ENCODE peak calls at places on chromosome 2, in five cellular contexts. Z is mesothelial cell of epicardium, R is spleen, I is BJ, T is HL-60. K is an unnamed sample.

GRCh38 chr2:173982918-173983317 is 17.7 kb upstream of the SP3 start:
- DNase-seq in R (no peak), T (no peak), Z (no peak), I (no peak), K (no peak)

GRCh38 chr2:8219631-8220393 is 462.0 kb upstream of the ID2 start:
- DNase-seq in Z (no peak), I (no peak), T (no peak), R (no peak), K (no peak)

GRCh38 chr2:171824086-171824485 is 70.0 kb downstream of the SLC25A12 start:
- DNase-seq in R (no peak), I (no peak), Z (no peak), T (peak), K (no peak)

GRCh38 chr2:85367180-85367579 is 12.6 kb downstream of the ELMOD3 start:
- DNase-seq in Z (no peak), T (no peak), I (no peak), R (no peak), K (no peak)

GRCh38 chr2:141468746-141469145 is 662.1 kb downstream of the LRP1B start:
- DNase-seq in T (no peak), Z (peak), I (no peak), R (no peak), K (no peak)

GRCh38 chr2:134917958-134918517 is 584 bp upstream of the CCNT2 start:
- DNase-seq in Z (peak), T (no peak), I (peak), R (peak), K (peak)

GRCh38 chr2:229408356-229408755 is 137.3 kb upstream of the PID1 start:
- DNase-seq in Z (no peak), R (no peak), I (peak), T (peak), K (no peak)

GRCh38 chr2:238669581-238670340 is 178.1 kb upstream of the TWIST2 start:
- DNase-seq in Z (no peak), I (no peak), R (no peak), T (no peak), K (no peak)

GRCh38 chr2:183072177-183072576 is 6.4 kb upstream of the DUSP19 start:
- DNase-seq in Z (no peak), T (no peak), R (peak), I (no peak), K (no peak)

GRCh38 chr2:183068561-183068960 is 10.0 kb upstream of the DUSP19 start:
- DNase-seq in T (no peak), I (no peak), R (no peak), Z (no peak), K (no peak)

GRCh38 chr2:183069174-183069573 is 9.4 kb upstream of the DUSP19 start:
- DNase-seq in T (no peak), Z (no peak), I (no peak), R (no peak), K (no peak)

DNA sequence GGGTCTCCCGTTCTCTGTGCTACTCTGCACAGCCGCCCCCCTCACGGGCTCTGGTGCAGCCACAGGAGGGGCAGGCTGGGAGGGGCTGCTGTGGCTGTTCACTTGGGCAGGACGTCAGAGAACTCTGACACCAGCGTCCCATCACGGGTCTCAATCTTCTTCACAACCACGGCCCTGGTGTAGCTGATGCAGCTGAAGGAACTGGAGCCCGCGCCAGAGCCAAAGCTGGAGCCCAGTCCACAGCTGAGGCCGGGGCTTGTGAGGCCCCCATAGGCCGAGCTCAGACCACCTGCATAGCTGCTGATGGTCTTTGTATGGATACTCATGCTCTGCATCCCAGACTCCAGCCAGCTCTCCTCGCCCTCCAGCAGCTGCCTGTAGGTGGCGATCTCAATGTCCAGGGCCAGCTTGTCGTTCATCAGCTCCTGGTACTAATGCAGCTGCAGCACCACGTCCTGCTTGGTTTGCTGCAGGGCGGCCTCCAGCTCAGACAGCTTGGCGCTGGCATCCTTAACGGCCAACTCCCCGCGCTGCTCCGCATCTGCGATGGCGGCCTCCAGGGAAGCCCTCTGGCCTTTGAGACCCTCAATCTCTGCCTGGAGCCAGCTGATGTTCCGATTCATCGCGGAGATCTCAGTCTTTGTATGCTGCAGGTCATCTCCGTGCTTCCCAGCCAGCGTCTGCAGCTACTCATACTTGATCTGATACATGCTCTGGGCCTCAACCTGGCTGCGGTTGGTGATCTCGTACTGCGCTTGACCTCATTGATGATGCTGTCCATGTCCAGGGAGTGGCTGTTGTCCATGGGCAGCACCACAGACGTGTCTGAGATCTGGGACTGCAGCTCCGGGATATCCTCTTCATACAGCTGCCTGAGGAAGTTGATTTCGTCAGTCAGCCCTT is 7.4 kb upstream of the DUSP19 start:
- DNase-seq in Z (no peak), T (no peak), R (no peak), I (no peak), K (peak)
- TF ChIP-seq CTCF in Z (no peak), T (no peak), R (peak), I (peak), K (no peak)

GRCh38 chr2:20617081-20617575 is 33.8 kb downstream of the HS1BP3 start:
- DNase-seq in Z (no peak), T (no peak), I (no peak), R (peak), K (peak)

GRCh38 chr2:20616341-20616871 is 34.5 kb downstream of the HS1BP3 start:
- DNase-seq in Z (no peak), I (no peak), T (no peak), R (peak), K (peak)

GRCh38 chr2:20618468-20618885 is 32.4 kb downstream of the HS1BP3 start:
- DNase-seq in I (no peak), T (no peak), R (no peak), Z (no peak), K (no peak)

GRCh38 chr2:20618886-20619521 is 31.9 kb downstream of the HS1BP3 start:
- DNase-seq in Z (no peak), T (no peak), R (peak), I (no peak), K (peak)

DNA sequence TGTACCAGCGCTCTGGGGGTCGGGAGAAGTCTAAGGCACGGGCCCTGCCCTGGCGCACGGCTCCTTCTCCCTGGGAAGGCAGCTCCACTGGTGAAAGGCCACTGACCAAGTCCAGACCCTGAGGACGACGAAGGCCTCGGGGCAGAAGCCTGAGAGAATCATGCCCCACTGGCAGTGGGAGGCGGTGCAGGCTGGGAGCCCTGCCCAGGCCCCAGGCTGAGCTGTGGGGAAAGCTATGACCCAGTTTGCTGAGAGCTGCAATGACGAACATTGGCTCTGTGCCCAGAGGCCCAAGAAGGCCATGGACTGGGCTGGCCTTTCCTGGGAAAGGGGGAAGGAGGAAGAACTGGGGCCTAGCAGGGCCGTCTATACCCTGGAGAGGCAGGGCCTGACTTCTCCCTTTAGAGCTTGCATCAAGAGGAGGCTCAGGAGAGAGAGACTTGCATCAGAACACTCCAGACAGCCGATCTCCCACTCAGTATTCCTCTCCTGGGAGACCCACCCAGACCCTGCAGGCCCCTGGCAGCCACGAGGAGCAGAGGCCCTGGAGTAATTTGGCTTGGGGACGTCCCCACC is 32.9 kb downstream of the HS1BP3 start:
- DNase-seq in R (peak), T (peak), I (peak), Z (peak), K (peak)
- TF ChIP-seq CTCF in R (peak), T (no peak), I (peak), Z (no peak), K (peak)

GRCh38 chr2:72131916-72132841 is 15.5 kb downstream of the CYP26B1 start:
- DNase-seq in T (no peak), R (peak), I (no peak), Z (peak), K (no peak)

GRCh38 chr2:72134408-72134996 is 13.2 kb downstream of the CYP26B1 start:
- DNase-seq in T (no peak), Z (peak), R (no peak), I (no peak), K (no peak)

GRCh38 chr2:72132981-72133720 is 14.5 kb downstream of the CYP26B1 start:
- DNase-seq in T (no peak), Z (peak), R (peak), I (no peak), K (no peak)

GRCh38 chr2:72134997-72135800 is 12.5 kb downstream of the CYP26B1 start:
- DNase-seq in I (no peak), R (peak), T (no peak), Z (peak), K (no peak)

DNA sequence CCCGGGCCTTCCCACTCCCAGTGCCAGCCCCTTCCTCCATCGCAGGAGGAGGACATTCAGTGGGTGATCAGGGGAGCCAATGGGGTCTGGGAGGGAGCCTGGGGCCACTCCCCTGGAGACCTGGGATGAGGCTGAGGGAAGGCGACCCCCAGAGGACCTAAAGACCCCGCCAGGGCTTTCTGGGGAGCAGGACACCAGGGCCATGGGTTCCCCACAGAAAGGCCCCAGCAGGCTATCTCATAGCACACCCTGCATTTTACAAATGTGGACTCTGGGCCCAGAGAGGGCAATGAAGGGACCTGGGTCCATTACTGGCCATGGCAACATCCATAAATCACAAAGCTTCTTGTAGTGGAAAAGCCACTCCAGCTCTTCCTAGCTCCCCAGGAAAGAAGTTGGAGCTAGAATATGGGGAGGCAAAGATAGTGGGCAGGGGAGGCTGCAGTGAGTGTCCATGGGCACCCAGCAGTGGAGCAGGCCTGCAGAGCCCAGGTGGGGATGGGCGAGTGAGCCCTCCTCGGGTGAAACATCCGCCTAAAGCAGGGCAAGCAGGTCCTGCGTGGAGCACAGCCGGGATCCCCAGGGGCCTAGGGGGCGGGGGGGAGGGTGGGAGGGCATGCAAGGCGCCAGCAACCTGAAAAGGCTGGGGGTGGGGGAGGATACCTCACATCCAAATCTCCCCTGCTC is 13.8 kb downstream of the CYP26B1 start:
- DNase-seq in I (no peak), R (peak), T (no peak), Z (peak), K (no peak)
- TF ChIP-seq CTCF in I (no peak), R (no peak), T (no peak), Z (no peak), K (no peak)

DNA sequence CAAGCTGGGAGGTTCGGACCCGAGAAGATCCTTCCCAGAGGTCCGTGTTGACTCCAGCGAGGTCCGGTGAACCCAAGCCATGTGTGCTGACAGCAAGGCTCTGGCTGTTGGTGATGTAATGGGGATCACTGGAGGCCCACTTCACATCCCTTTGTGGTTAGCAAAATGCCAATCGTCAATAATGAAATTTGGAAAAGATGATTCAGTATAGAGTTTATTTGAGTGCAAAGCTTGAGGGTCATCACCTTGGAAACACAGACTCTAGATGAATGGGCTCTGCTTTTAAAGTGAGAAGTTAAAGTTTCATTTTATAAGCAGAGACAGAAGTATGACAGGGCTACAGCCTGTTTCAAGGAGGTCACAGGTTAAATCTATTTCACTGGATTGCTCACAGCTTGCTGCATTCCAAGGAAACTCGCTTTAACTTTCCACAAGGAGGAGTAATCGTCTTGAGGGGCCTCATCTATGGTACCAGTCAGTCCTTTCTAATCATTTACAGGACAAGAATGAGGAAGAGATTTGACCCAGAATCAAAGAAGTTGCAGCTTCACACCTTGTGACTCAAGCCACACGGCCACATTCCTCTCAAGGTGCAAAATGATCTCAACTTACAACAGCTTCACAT is 140.5 kb downstream of the TPO start:
- DNase-seq in Z (no peak), I (peak), T (no peak), R (peak), K (no peak)
- TF ChIP-seq CTCF in Z (no peak), I (peak), T (no peak), R (no peak), K (no peak)

GRCh38 chr2:205539603-205540002 is 142.7 kb upstream of the NRP2 start:
- DNase-seq in R (no peak), I (no peak), T (no peak), Z (no peak), K (no peak)
- TF ChIP-seq CTCF in R (no peak), I (no peak), T (no peak), Z (no peak), K (no peak)

GRCh38 chr2:121294881-121295840 is 10.2 kb upstream of the TFCP2L1 start:
- DNase-seq in T (no peak), I (no peak), R (no peak), Z (no peak), K (no peak)

GRCh38 chr2:121293450-121294325 is 8.7 kb upstream of the TFCP2L1 start:
- DNase-seq in I (no peak), Z (no peak), R (no peak), T (no peak), K (no peak)

GRCh38 chr2:121295911-121296650 is 11.1 kb upstream of the TFCP2L1 start:
- DNase-seq in I (no peak), T (no peak), Z (no peak), R (no peak), K (no peak)

GRCh38 chr2:121298476-121298875 is 13.5 kb upstream of the TFCP2L1 start:
- DNase-seq in Z (no peak), R (no peak), I (no peak), T (no peak), K (no peak)

DNA sequence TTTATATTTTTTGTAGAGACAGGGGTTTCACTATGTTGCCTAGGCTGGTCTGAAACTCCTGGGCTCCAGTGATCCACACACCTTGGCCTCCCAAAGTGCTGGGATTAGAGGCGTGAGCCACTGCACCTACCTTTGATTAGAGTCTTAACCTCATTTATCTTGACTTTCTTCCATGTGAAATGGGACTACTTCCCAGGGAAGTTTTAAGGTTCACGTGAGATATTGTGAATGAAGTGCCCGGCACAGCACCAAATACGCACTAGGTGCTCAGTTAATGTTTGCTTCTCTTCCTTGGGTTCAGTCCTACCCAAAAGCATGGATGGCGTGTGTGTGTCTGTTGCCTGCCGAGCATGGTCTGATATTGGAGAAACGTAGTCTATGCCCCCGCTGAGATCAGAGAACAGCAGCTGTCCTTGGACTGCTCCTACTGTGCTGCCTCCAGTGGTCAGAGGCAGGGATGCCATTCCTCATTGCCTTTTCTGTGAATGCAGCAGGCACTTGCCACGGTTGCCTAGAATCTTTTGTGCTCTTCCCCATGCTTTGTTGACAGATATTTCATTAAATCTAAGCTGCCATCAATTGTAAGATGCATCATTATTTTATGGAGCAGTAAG is 12.3 kb upstream of the TFCP2L1 start:
- DNase-seq in T (peak), R (no peak), I (no peak), Z (no peak), K (peak)
- TF ChIP-seq CTCF in T (peak), R (peak), I (peak), Z (peak), K (peak)

DNA sequence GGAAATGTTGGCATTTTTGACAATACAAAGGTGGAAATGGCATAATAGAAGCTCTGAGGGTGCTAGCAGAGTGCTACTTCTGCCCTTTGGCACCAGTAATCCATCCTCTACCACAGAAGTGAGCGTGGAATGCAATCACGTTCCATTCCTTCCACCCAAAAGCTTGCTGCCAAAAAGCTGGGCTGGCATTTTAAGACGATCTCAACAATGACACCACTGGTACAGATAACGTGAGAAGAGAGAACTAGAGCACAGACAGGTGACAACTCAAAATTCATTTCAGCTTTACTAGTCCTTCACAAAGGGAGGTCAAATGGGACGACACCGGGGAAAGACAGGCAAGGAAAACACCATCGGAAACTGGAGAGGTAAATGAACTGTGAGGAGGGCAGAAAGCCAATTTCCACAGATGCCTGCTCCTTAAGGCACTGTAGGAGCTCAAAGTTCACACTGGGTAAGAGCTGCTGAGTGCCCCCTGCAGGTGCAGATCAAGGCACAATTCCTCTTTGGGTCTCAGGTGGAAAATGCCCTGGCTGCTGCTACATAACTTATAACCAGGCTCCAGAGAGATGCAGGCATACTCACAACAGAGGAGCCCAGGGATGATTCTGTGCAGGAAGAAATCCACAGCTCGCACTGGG is 50.7 kb upstream of the RNU4ATAC start:
- DNase-seq in T (no peak), R (no peak), I (no peak), Z (no peak), K (no peak)
- TF ChIP-seq CTCF in T (no peak), R (no peak), I (peak), Z (no peak), K (no peak)

GRCh38 chr2:81260320-81260719 is 955.8 kb upstream of the LRRTM1 start:
- DNase-seq in Z (no peak), T (no peak), R (no peak), I (no peak), K (no peak)

GRCh38 chr2:81263989-81264388 is 959.4 kb upstream of the LRRTM1 start:
- DNase-seq in I (no peak), T (no peak), R (no peak), Z (no peak), K (no peak)

DNA sequence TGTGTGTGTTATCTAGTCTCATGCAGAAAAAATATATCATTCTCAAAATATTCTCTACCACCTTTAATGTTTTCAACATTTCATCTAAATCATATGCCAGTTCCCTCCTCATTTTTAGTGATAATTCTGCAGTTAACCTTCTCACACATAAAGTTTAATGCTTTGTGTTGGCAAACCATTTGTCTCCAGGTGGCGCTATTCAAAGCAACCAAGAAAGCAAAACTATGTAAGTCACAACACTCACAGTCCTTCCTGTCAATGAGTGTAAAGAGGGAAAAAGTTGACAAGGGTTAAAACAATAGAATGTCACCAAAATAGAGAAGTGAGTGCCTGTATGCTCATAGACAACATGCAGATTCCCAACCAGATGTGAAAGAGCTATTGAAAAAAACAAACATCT is 961.6 kb upstream of the LRRTM1 start:
- DNase-seq in T (no peak), R (no peak), I (no peak), Z (no peak), K (no peak)
- TF ChIP-seq CTCF in T (peak), R (no peak), I (no peak), Z (no peak), K (peak)

GRCh38 chr2:191171291-191171690 is 20.5 kb upstream of the STAT4 start:
- DNase-seq in T (no peak), I (no peak), Z (no peak), R (no peak), K (no peak)
- TF ChIP-seq CTCF in T (no peak), I (no peak), Z (no peak), R (no peak), K (no peak)